ENCODE peak calls at places on chromosomes 12 and 14, in five cellular contexts. F is WERI-Rb-1, Y is iris pigment epithelial cell, T is DND-41, G is omental fat pad. P is an unnamed sample.

GRCh38 chr12:108641446-108642268 is 8.0 kb upstream of the SELPLG start:
- DNase-seq in F (no peak), Y (no peak), G (no peak), T (no peak), P (peak)

GRCh38 chr14:55433880-55434804 is 6.3 kb downstream of the TBPL2 start:
- DNase-seq in G (no peak), Y (no peak), F (no peak), T (no peak), P (no peak)

GRCh38 chr12:77214136-77214535 is 148.8 kb upstream of the E2F7 start:
- DNase-seq in T (no peak), F (no peak), G (no peak), Y (peak), P (no peak)

GRCh38 chr12:9798008-9798619 is 29.2 kb upstream of the KLRF1 start:
- DNase-seq in F (peak), T (peak), Y (peak), G (no peak), P (peak)

GRCh38 chr12:119916111-119916510 is 39.0 kb upstream of the CIT start:
- DNase-seq in G (no peak), F (no peak), T (no peak), Y (no peak), P (no peak)

GRCh38 chr12:108761226-108761625 is 29.9 kb upstream of the CORO1C start:
- DNase-seq in F (no peak), G (no peak), Y (no peak), T (no peak), P (no peak)

GRCh38 chr12:57479376-57480115 is at the start of gene ARHGAP9:
- DNase-seq in F (no peak), G (no peak), T (no peak), Y (peak), P (peak)

GRCh38 chr12:49330631-49331359 is 6.2 kb downstream of the C1QL4 start:
- DNase-seq in Y (no peak), G (no peak), F (no peak), T (no peak), P (no peak)

GRCh38 chr12:107847430-107847829 is 72.9 kb downstream of the ASCL4 start:
- DNase-seq in T (no peak), Y (no peak), F (no peak), G (no peak), P (no peak)

GRCh38 chr12:57063991-57064725 is 14.2 kb upstream of the MYO1A start:
- DNase-seq in F (no peak), Y (peak), T (no peak), G (no peak), P (no peak)

GRCh38 chr12:53115112-53115890 is 12.0 kb downstream of the SOAT2 start:
- DNase-seq in G (no peak), T (no peak), Y (no peak), F (no peak), P (no peak)

GRCh38 chr14:101076451-101077220 is 173.1 kb upstream of the RTL1 start:
- DNase-seq in G (peak), Y (no peak), F (no peak), T (peak), P (peak)

GRCh38 chr12:4855121-4855924 is 54.4 kb upstream of the KCNA1 start:
- DNase-seq in G (no peak), T (peak), Y (peak), F (peak), P (peak)

GRCh38 chr12:101127521-101128219 is 82.4 kb downstream of the SLC5A8 start:
- DNase-seq in T (no peak), F (no peak), G (no peak), Y (peak), P (no peak)

GRCh38 chr14:61526405-61527312 is 168.7 kb upstream of the HIF1A start:
- DNase-seq in Y (no peak), F (no peak), G (no peak), T (no peak), P (no peak)

GRCh38 chr12:29611906-29612305 is 114.4 kb upstream of the OVCH1 start:
- DNase-seq in Y (peak), G (no peak), F (no peak), T (no peak), P (no peak)

GRCh38 chr12:100688451-100688864 is 106.1 kb upstream of the ANO4 start:
- DNase-seq in Y (peak), F (no peak), G (no peak), T (no peak), P (no peak)

GRCh38 chr12:98997899-98998298 is 352.8 kb downstream of the APAF1 start:
- DNase-seq in F (no peak), T (no peak), G (no peak), Y (no peak), P (peak)

GRCh38 chr12:113822986-113823385 is 143.1 kb downstream of the RBM19 start:
- DNase-seq in G (no peak), T (no peak), F (no peak), Y (no peak), P (peak)

GRCh38 chr12:49974231-49974675 is 1.5 kb downstream of the AQP6 start:
- DNase-seq in T (no peak), Y (peak), G (no peak), F (peak), P (peak)

GRCh38 chr12:30152705-30153104 is 369.0 kb upstream of the TMTC1 start:
- DNase-seq in F (no peak), G (no peak), Y (no peak), T (no peak), P (no peak)

GRCh38 chr12:92955997-92956663 is 27.0 kb upstream of the EEA1 start:
- DNase-seq in T (no peak), Y (peak), F (no peak), G (no peak), P (no peak)

GRCh38 chr14:72518809-72519377 is 375.0 kb downstream of the DPF3 start:
- DNase-seq in F (no peak), G (no peak), Y (no peak), T (peak), P (no peak)